ENCODE peak calls at places on chromosomes 11 and 22, in four cellular contexts. W is mesenchymal stem cell, R is neuronal stem cell, N is H1. L is an unnamed sample.
A peak's percentile ranks its signal among the peaks of the same experiment; 100 is the strongest.

GRCh38 chr22:17159504-17159951 is 451 bp upstream of the HDHD5 start:
- DNase-seq in W (peak; percentile 32), R (no peak), N (no peak), L (no peak)

GRCh38 chr22:25120761-25121212 is 78.9 kb upstream of the CRYBB3 start:
- DNase-seq in W (no peak), R (no peak), N (no peak), L (no peak)

GRCh38 chr22:50018608-50019291 is 6.2 kb upstream of the IL17REL start:
- DNase-seq in W (no peak), R (no peak), N (no peak), L (no peak)

GRCh38 chr22:44670220-44670983 is 31.6 kb upstream of the PRR5 start:
- DNase-seq in W (no peak), R (no peak), N (no peak), L (no peak)

GRCh38 chr11:133833101-133833898 is 12.0 kb downstream of the SPATA19 start:
- DNase-seq in W (no peak), R (no peak), N (no peak), L (peak; percentile 20)

GRCh38 chr11:35662061-35662648 is 420 bp upstream of the TRIM44 start:
- DNase-seq in W (no peak), R (no peak), N (no peak), L (no peak)

GRCh38 chr11:112977620-112978212 is 16.5 kb downstream of the NCAM1 start:
- DNase-seq in W (peak; percentile 91), R (peak; percentile 15), N (no peak), L (no peak)

GRCh38 chr22:50469377-50470305 is 5.2 kb downstream of the SBF1 start:
- DNase-seq in W (peak; percentile 29), R (no peak), N (peak; percentile 57), L (no peak)

GRCh38 chr11:110479445-110480101 is 49.8 kb downstream of the FDX1 start:
- DNase-seq in W (peak; percentile 36), R (no peak), N (no peak), L (no peak)

GRCh38 chr22:49259870-49260615 is 567.6 kb downstream of the BRD1 start:
- DNase-seq in W (no peak), R (no peak), N (no peak), L (no peak)

GRCh38 chr11:47466701-47467250 is 17.8 kb upstream of the RAPSN start:
- DNase-seq in W (no peak), R (no peak), N (no peak), L (no peak)

GRCh38 chr11:10918275-10918674 is 60.4 kb upstream of the ZBED5 start:
- DNase-seq in W (no peak), R (no peak), N (no peak), L (no peak)

GRCh38 chr11:794766-795637 is 3.1 kb downstream of the SLC25A22 start:
- DNase-seq in W (no peak), R (no peak), N (no peak), L (no peak)

GRCh38 chr11:35579557-35580396 is 38.5 kb upstream of the FJX1 start:
- DNase-seq in W (peak; percentile 94), R (no peak), N (no peak), L (peak; percentile 10)

GRCh38 chr11:112355726-112356125 is 95.1 kb upstream of the PLET1 start:
- DNase-seq in W (no peak), R (no peak), N (peak; percentile 17), L (no peak)

GRCh38 chr11:125345706-125346561 is 150.1 kb downstream of the FEZ1 start:
- DNase-seq in W (peak; percentile 72), R (peak; percentile 77), N (no peak), L (peak; percentile 60)

GRCh38 chr11:70756756-70757155 is 358.4 kb downstream of the CTTN start:
- DNase-seq in W (no peak), R (no peak), N (no peak), L (no peak)

GRCh38 chr11:37952035-37952434 is 1354.0 kb upstream of the RAG2 start:
- DNase-seq in W (no peak), R (no peak), N (no peak), L (no peak)

GRCh38 chr22:32700186-32700882 is 101.2 kb upstream of the TIMP3 start:
- DNase-seq in W (peak; percentile 75), R (no peak), N (no peak), L (peak; percentile 35)

GRCh38 chr11:16032974-16033373 is 323.4 kb downstream of the SOX6 start:
- DNase-seq in W (no peak), R (no peak), N (no peak), L (no peak)

GRCh38 chr11:132126973-132127900 is 756.8 kb downstream of the NTM start:
- DNase-seq in W (peak; percentile 78), R (peak; percentile 36), N (no peak), L (peak; percentile 4)

GRCh38 chr22:20988573-20989322 is 6.7 kb downstream of the LZTR1 start:
- DNase-seq in W (no peak), R (no peak), N (no peak), L (no peak)

GRCh38 chr22:19060356-19061009 is 61.7 kb downstream of the DGCR2 start:
- DNase-seq in W (peak; percentile 71), R (no peak), N (no peak), L (no peak)

GRCh38 chr11:84437129-84438123 is 1151.3 kb upstream of the CCDC90B start:
- DNase-seq in W (no peak), R (peak; percentile 18), N (peak; percentile 80), L (no peak)

GRCh38 chr11:112590778-112591177 is 330.1 kb upstream of the PLET1 start:
- DNase-seq in W (peak; percentile 54), R (no peak), N (no peak), L (no peak)

GRCh38 chr11:9573775-9574555 is 495 bp downstream of the WEE1 start:
- DNase-seq in W (no peak), R (no peak), N (no peak), L (peak; percentile 21)

GRCh38 chr11:48103621-48104561 is 112.7 kb upstream of the OR4B1 start:
- DNase-seq in W (no peak), R (no peak), N (no peak), L (no peak)

GRCh38 chr22:24149191-24149590 is 32.1 kb upstream of the SUSD2 start:
- DNase-seq in W (no peak), R (no peak), N (no peak), L (no peak)

GRCh38 chr11:74015919-74016684 is 7.2 kb upstream of the UCP3 start:
- DNase-seq in W (no peak), R (no peak), N (no peak), L (no peak)

GRCh38 chr11:27717377-27717776 is 17.1 kb upstream of the BDNF start:
- DNase-seq in W (peak; percentile 58), R (no peak), N (no peak), L (no peak)

GRCh38 chr11:21933095-21933494 is 259.8 kb upstream of the ANO5 start:
- DNase-seq in W (no peak), R (no peak), N (no peak), L (peak; percentile 14)

GRCh38 chr22:50606126-50606525 is 5.5 kb downstream of the MAPK8IP2 start:
- DNase-seq in W (no peak), R (no peak), N (no peak), L (no peak)

GRCh38 chr11:1271002-1271401 is 38.4 kb downstream of the TOLLIP start:
- DNase-seq in W (peak; percentile 7), R (no peak), N (no peak), L (no peak)

GRCh38 chr11:63274776-63275175 is 31.4 kb upstream of the SLC22A25 start:
- DNase-seq in W (no peak), R (no peak), N (no peak), L (no peak)

GRCh38 chr11:45609337-45609736 is 56.1 kb downstream of the CHST1 start:
- DNase-seq in W (no peak), R (no peak), N (no peak), L (no peak)

GRCh38 chr11:45607995-45608394 is 57.4 kb downstream of the CHST1 start:
- DNase-seq in W (peak; percentile 40), R (no peak), N (no peak), L (no peak)

GRCh38 chr11:45606514-45607024 is 58.9 kb downstream of the CHST1 start:
- DNase-seq in W (no peak), R (peak; percentile 80), N (peak; percentile 34), L (no peak)

GRCh38 chr11:45599161-45599943 is 66.1 kb downstream of the CHST1 start:
- DNase-seq in W (no peak), R (no peak), N (no peak), L (peak; percentile 78)

GRCh38 chr11:45603930-45604682 is 61.3 kb downstream of the CHST1 start:
- DNase-seq in W (no peak), R (peak; percentile 27), N (no peak), L (no peak)
- H2BK12ac ChIP-seq in W (no peak overlapping the region), R (no peak overlapping the region), N (peak overlapping the region; percentile 43), L (no peak overlapping the region)

GRCh38 chr11:5922749-5923426 is 19.2 kb upstream of the OR56A3 start:
- DNase-seq in W (no peak), R (no peak), N (no peak), L (peak; percentile 37)
- H2AK5ac ChIP-seq in W (no peak overlapping the region), R (no peak overlapping the region), N (no peak overlapping the region), L (no peak overlapping the region)

GRCh38 chr22:29883831-29884139 is 811 bp downstream of the MTMR3 start:
- DNase-seq in W (no peak), R (no peak), N (no peak), L (no peak)

GRCh38 chr22:29882716-29883044 is 294 bp upstream of the MTMR3 start:
- DNase-seq in W (no peak), R (no peak), N (no peak), L (no peak)

GRCh38 chr22:29883045-29883830 is at the start of gene MTMR3:
- DNase-seq in W (peak; percentile 90), R (peak; percentile 91), N (peak; percentile 64), L (peak; percentile 91)

GRCh38 chr22:29877620-29878019 is 5.4 kb upstream of the MTMR3 start:
- DNase-seq in W (no peak), R (no peak), N (no peak), L (no peak)

GRCh38 chr22:29879738-29880137 is 3.2 kb upstream of the MTMR3 start:
- DNase-seq in W (no peak), R (no peak), N (no peak), L (no peak)
- H3K4me3 ChIP-seq in W (no peak overlapping the region), R (peak overlapping the region; percentile 46), N (no peak overlapping the region), L (no peak overlapping the region)

DNA sequence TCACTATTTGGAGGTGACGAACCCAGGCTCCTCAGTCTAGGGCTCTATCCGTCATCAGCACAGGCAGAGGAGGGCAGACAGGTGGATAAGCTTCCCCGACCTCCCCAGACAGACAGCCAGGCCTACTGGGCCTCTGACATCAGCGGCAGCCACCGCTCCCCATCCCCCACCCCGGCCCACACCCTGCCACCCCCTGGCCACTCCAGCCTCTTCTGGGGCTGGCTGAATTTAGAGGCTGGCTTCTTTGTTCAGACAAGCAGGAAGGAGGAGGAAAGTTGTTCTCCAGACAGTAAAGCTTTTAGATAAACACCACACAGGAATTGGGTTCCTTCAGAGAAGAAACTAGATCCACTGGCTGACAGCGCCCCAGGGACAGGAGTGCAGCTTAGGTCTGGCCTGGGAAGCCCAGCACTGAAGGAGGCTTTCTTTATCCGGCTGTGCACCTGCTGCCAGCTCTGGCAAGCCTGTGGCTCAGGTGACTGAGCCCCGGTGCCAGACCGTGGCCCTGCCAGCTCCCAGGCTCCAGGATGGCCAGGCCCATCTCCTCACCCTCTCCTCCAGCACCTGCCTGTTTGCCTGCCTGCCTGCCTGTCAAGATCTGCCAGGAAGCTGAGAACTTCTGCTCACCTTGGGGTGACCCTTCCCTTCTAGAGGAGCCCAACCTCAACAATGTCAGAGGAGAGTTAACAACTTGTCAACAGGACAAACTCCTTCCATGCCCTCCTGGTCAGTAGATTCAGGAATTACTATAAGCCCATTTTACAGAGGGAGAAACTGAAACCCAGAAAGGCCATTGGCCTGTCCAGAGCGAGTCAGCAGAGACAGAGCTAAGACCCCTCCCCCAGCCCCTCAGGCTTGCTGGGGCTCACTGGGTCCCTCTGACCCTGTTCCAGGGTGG is 44.0 kb upstream of the KLHL35 start:
- DNase-seq in W (no peak), R (no peak), N (no peak), L (no peak)
- H2BK12ac ChIP-seq in W (no peak overlapping the region), R (no peak overlapping the region), N (no peak overlapping the region), L (no peak overlapping the region)

L was measured in trophoblast cell.